ENCODE peak calls at places on chromosomes 11 and 22, in five cellular contexts. Q is NT2/D1, R is GM12878, K is HepG2, N is H1. G is an unnamed sample.
A peak's percentile ranks its signal among the peaks of the same experiment; 100 is the strongest.

GRCh38 chr11:87437844-87438223 is 400.1 kb downstream of the TMEM135 start:
- DNase-seq in Q (no peak), R (no peak), K (no peak), N (no peak), G (no peak)

GRCh38 chr11:43697679-43698078 is 17.1 kb downstream of the HSD17B12 start:
- DNase-seq in Q (no peak), R (no peak), K (no peak), N (no peak), G (no peak)

GRCh38 chr11:108733479-108734116 is 68.7 kb downstream of the DDX10 start:
- DNase-seq in Q (no peak), R (peak; percentile 93), K (no peak), N (no peak), G (no peak)

GRCh38 chr11:125578783-125579182 is 9.5 kb downstream of the EI24 start:
- DNase-seq in Q (no peak), R (no peak), K (no peak), N (no peak), G (no peak)

GRCh38 chr11:65593518-65594414 is 1.8 kb downstream of the KCNK7 start:
- DNase-seq in Q (no peak), R (no peak), K (no peak), N (no peak), G (peak; percentile 57)

GRCh38 chr22:48185656-48186055 is 1423.2 kb downstream of the TBC1D22A start:
- DNase-seq in Q (no peak), R (no peak), K (no peak), N (no peak), G (no peak)

GRCh38 chr22:20200411-20200810 is 49.6 kb upstream of the CCDC188 start:
- DNase-seq in Q (no peak), R (no peak), K (no peak), N (no peak), G (no peak)

GRCh38 chr22:50340157-50340879 is 2.8 kb upstream of the PPP6R2 start:
- DNase-seq in Q (no peak), R (no peak), K (peak; percentile 70), N (no peak), G (no peak)

GRCh38 chr11:76152741-76153608 is 53.3 kb downstream of the WNT11 start:
- DNase-seq in Q (no peak), R (peak; percentile 53), K (no peak), N (no peak), G (no peak)

GRCh38 chr11:44754876-44755552 is 28.3 kb downstream of the TSPAN18 start:
- DNase-seq in Q (no peak), R (no peak), K (no peak), N (no peak), G (no peak)

GRCh38 chr22:28930357-28931007 is 47.1 kb downstream of the ZNRF3 start:
- DNase-seq in Q (no peak), R (no peak), K (no peak), N (no peak), G (no peak)

DNA sequence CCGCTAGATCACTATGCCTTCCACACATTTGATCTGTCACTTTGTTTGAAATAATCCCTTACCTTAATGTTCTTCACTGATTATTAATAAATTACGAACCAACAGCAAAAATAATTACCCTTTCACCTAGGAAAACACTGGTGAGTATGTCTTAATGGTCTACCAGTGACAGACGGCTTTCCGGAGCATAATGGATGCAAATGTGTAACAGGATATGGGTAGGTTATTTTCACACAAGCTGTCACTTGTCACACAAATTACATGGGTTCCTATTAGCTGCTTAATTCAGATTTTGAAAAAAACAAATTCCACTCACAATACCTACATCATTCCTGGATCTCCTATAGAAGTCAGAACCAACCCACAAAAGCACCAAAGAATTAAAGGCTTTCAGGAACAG is 127.9 kb downstream of the WT1 start:
- DNase-seq in Q (no peak), R (no peak), K (no peak), N (no peak), G (no peak)
- TF ChIP-seq SUZ12 in Q (no peak), R (no peak), K (no peak), N (no peak), G (no peak)

DNA sequence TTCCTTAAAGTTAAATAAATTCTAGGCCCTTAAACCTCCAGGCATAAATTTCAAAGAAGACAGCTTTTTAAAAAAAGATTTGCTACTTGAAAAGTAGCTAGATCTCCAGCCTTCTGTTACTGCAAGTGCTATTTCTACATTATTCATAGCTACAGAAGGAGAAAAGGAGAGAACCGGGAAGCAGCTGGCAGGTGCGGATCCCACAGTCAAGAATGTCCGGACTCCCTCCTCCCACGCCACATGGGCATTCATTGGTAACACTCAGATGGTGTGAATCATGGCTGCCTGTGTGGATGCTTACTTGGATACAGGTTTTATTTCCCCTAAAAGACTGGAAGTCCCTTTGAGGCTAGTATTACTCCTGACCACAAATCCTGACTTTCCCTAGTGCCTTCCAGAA is 39.5 kb upstream of the YPEL1 start:
- DNase-seq in Q (no peak), R (no peak), K (no peak), N (no peak), G (no peak)
- TF ChIP-seq SUZ12 in Q (no peak), R (no peak), K (no peak), N (no peak), G (no peak)

DNA sequence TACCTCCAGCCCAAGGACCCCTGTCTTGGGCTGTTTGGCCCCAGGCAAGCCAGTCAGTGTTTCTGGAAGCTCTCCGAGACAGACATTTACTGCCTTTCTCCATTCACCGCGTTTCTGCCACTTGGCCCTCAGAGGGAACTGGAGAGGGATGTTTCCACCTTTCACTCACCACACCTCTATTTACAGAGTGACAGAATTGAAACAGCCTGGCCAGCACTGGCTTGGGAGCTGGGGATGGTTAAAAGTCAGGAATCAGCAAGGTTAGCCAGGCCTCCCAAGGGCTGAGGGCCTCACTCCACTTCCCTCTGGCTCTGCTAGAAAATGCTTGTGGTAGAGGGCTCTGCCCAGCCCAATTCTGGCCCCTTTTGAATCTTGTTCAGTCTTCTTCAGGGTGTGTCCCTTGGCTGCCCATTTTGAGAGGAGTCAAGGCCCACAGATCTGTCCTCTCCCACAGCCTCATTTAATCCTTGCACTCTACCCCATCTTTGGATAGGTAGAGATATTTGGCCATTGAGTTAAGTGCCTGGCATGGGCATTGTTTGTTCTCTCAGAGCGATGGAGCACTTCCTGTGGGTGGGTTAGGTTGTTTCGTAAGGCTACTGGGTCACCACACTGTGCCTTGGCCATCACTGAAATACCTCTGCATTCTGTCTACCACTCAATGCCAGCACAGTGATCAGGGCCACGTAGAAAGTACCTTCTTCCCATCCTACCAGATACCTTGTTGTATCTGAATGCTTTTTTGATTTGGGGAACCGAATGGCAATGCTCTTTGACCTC is 119.2 kb downstream of the MICAL2 start:
- DNase-seq in Q (no peak), R (no peak), K (no peak), N (no peak), G (no peak)
- TF ChIP-seq SUZ12 in Q (no peak), R (no peak), K (no peak), N (no peak), G (no peak)

GRCh38 chr11:85464283-85464682 is 162.9 kb downstream of the DLG2 start:
- DNase-seq in Q (no peak), R (no peak), K (no peak), N (no peak), G (no peak)
- TF ChIP-seq SUZ12 in Q (no peak), R (no peak), K (no peak), N (no peak), G (no peak)

DNA sequence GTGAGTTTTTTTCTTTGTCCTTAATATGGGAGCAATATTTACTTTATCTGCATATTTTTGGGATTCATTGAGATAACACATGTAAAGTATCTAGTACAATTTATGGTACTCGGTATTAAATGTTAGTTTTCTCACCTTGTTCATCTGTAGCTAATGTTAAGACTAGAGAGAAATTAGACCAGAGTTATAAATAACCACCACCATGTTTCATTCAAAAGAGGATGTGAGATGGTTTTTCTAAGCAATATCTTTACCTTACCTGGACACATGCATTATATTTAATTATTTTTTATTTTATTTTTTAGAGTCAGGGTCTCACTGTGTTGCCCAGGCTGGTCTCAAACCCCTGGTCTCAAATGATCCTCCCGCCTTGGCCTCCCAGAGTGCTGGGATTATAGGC is 18.4 kb downstream of the ARHGAP42 start:
- DNase-seq in Q (no peak), R (no peak), K (no peak), N (no peak), G (no peak)
- TF ChIP-seq SUZ12 in Q (no peak), R (no peak), K (no peak), N (no peak), G (no peak)